ENCODE peak calls at places on chromosome 1, in seven cellular contexts. G, X, D, T, R, W and L are unnamed samples.

GRCh38 chr1:72636636-72637035 is 354.3 kb upstream of the NEGR1 start:
- DNase-seq in G (no peak), X (peak), D (no peak), T (no peak), R (no peak), W (no peak), L (peak)

GRCh38 chr1:56149761-56150160 is 429.6 kb downstream of the PLPP3 start:
- DNase-seq in G (no peak), X (no peak), D (no peak), T (no peak), R (no peak), W (peak), L (no peak)

GRCh38 chr1:111332190-111332589 is 41.5 kb downstream of the CHIA start:
- DNase-seq in G (no peak), X (no peak), D (no peak), T (no peak), R (no peak), W (no peak), L (no peak)

GRCh38 chr1:180157108-180157507 is 2.4 kb downstream of the QSOX1 start:
- DNase-seq in G (no peak), X (peak), D (no peak), T (no peak), R (no peak), W (peak), L (no peak)

GRCh38 chr1:21021311-21021710 is 155.4 kb downstream of the EIF4G3 start:
- DNase-seq in G (no peak), X (peak), D (no peak), T (no peak), R (no peak), W (no peak), L (no peak)

GRCh38 chr1:224783006-224783651 is 146.3 kb upstream of the DNAH14 start:
- DNase-seq in G (no peak), X (no peak), D (no peak), T (no peak), R (no peak), W (no peak), L (no peak)

GRCh38 chr1:78688701-78689100 is 39.1 kb downstream of the IFI44 start:
- DNase-seq in G (peak), X (peak), D (no peak), T (peak), R (peak), W (peak), L (peak)

GRCh38 chr1:63010898-63011660 is 227.1 kb downstream of the ATG4C start:
- DNase-seq in G (no peak), X (peak), D (no peak), T (no peak), R (no peak), W (no peak), L (peak)

GRCh38 chr1:9825101-9826074 is 1.6 kb upstream of the CLSTN1 start:
- DNase-seq in G (peak), X (peak), D (peak), T (peak), R (no peak), W (peak), L (peak)
- H3K4me3 ChIP-seq in G (no peak), X (no peak), D (peak), T (peak), R (no peak), W (no peak), L (no peak)

GRCh38 chr1:27009601-27010197 is 3.0 kb downstream of the TENT5B start:
- DNase-seq in G (no peak), X (no peak), D (no peak), T (no peak), R (no peak), W (no peak), L (no peak)
- TF ChIP-seq CTCF in G (no peak), X (no peak), D (no peak), T (no peak), R (no peak), W (no peak), L (no peak)

DNA sequence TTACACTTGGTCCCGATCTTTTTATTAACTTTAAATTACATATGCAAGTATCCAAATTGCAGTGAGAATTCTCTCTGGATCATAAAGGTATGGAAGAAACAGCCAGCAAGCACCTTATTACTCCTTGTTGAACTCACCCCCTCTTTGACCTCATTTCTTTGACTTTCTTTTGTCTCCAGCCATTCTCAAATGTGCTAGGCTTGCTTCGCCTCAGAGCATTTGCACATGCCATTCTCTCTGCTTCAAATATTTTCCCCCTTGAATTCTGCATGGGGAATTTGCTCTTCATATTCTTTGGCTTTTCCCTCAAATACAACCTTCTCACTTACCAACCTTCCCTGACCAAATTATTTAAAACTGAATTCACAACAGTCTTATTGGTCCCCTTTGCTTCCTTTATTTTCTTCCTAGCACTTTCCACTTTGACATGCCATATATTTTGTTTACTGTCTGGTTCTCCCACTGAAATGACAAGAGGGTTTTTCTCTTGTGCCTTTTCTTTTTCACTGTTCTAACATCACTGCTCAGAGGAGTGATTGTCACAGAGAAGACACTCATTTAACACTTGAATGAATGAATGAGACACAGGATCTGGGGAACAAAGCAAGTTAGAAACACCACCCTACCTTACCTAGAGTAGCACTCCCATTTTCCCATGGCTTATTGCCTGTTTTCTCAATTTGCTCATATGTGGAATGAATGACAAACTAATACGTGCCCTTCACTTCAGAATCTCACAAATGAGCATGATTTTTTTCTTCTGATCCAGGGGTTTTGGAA is 1.4 kb upstream of the PGBD2 start:
- DNase-seq in G (no peak), X (no peak), D (no peak), T (no peak), R (no peak), W (no peak), L (no peak)
- H3K4me3 ChIP-seq in G (no peak), X (no peak), D (no peak), T (no peak), R (no peak), W (no peak), L (no peak)

DNA sequence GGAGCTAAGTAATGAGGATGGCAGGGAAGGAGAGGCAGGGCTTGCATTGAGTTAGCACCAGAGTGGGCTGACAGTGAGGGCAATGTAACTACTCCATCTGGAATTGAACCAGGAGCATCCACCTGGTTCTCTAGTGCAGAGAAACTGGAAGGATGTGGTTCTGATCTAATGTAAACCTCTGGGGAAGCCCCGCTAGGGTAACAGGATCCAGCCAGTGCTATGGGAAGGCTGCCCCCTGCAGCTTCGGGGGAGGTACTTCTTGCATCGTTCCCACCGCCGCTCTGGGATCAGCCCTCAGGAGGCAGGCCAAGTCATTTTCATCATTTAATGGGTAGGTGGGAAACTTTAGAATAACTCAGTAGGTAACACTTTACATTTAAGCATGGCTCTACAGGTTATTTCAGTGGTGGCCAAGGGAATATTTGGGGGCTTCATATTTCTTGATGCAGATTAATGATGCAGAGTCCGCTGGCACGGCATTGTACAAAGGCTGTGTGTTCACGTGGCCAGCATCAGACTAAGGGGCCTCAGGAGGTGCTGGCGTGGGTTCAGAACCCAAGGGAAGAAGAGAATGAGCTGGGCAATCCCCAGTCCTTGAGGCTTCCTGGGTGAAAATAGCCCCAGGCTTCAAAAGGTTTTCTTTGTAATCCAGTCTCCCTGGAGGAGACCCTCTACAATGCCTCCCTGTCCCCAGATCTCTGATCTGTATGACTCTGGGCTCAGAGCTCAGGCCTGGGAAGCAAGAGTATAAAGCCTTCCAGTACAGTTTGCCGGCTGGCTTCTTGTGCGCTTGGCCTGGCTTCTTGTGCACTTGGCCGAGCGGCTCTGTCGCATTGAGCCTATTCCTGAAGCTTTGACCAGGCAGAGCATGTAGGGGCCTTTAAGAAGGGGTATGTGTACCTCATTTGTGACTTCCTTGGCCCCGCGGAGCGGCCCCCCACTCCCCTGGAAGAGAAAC is 26.4 kb upstream of the KAZN start:
- DNase-seq in G (no peak), X (no peak), D (no peak), T (no peak), R (no peak), W (no peak), L (no peak)
- TF ChIP-seq CTCF in G (peak), X (no peak), D (no peak), T (no peak), R (peak), W (no peak), L (peak)

DNA sequence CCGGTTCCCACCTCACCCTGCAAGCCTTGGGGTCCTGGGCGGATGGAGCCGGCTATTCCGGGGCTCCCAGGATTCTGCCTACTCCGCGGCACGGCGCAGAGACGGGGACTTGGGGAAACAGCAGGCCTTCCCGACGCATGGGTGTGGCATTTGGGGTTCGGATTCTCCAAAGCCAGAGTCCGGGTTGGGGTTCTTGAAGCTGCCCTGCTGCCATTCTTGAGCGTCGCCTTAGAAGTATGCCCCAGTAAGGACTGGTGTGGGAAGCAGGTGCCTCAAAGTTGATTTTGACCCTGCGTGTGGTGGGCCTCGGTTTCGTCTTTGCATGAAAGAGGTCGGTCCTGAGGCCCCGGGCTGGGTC is 624 bp downstream of the GUK1 start:
- DNase-seq in G (no peak), X (no peak), D (no peak), T (no peak), R (no peak), W (no peak), L (no peak)
- H3K4me3 ChIP-seq in G (peak), X (peak), D (peak), T (peak), R (peak), W (peak), L (peak)

DNA sequence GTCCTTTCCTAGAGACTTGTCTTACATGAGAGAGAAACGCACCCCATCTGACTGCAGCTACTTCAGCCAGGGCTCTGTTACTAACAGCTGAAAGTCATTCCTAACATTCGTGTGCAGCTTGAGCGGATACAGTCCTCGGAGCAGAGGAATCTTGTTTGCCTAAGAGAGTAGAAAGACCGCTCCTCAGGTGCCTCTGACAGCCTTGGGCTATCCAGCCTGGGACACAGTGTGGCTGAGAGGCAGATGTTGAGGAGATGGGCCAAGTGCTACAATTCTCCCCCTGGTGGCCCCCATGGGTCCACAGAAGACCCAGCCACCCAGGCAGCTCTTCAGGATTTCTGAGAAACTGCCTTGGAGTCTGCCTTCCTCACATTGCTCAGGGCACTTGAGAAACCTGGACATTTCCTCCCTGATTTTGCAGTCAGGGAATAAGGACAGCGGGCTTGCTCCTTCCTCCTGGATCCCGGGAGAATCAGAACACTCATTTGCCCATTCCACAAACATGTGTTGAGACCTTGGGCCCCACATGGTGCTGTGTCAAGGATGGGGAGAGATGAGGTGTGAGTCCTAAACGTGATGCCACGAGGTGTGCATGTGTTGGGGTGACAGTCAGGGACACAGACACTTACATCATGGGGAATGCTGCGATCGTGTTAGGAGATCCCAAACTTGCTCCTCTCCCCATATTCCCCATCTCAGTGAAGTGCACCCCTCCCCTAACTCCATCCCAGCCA is 13.1 kb downstream of the TRIM62 start:
- DNase-seq in G (no peak), X (no peak), D (no peak), T (no peak), R (no peak), W (peak), L (no peak)
- TF ChIP-seq CTCF in G (no peak), X (no peak), D (no peak), T (no peak), R (no peak), W (peak), L (peak)